ENCODE peak calls at places on chromosome 15, in five cellular contexts. M, Z, F, C and S are unnamed samples.

GRCh38 chr15:23447107-23447500 is at the start of gene GOLGA6L2:
- DNase-seq in M (no peak), Z (no peak), F (peak; percentile 74), C (peak; percentile 57), S (no peak)

GRCh38 chr15:76114561-76114960 is 54.8 kb downstream of the TMEM266 start:
- DNase-seq in M (no peak), Z (no peak), F (no peak), C (no peak), S (no peak)

GRCh38 chr15:63347074-63347859 is 34.4 kb downstream of the CA12 start:
- DNase-seq in M (no peak), Z (no peak), F (no peak), C (no peak), S (no peak)

GRCh38 chr15:75453703-75454470 is 2.4 kb upstream of the SIN3A start:
- DNase-seq in M (peak; percentile 99), Z (peak; percentile 98), F (peak; percentile 88), C (peak; percentile 100), S (peak; percentile 98)

GRCh38 chr15:97998307-97999071 is 38.0 kb downstream of the ARRDC4 start:
- DNase-seq in M (no peak), Z (no peak), F (no peak), C (no peak), S (no peak)

GRCh38 chr15:89197503-89197971 is 23.8 kb downstream of the RLBP1 start:
- DNase-seq in M (no peak), Z (no peak), F (no peak), C (peak; percentile 82), S (peak; percentile 41)

GRCh38 chr15:85500060-85500708 is 119.8 kb downstream of the AKAP13 start:
- DNase-seq in M (no peak), Z (no peak), F (no peak), C (no peak), S (no peak)

GRCh38 chr15:99105516-99106341 is 849 bp downstream of the SYNM start:
- DNase-seq in M (peak; percentile 21), Z (peak; percentile 33), F (no peak), C (peak; percentile 89), S (peak; percentile 37)

GRCh38 chr15:55530861-55531313 is 22.9 kb upstream of the DNAAF4 start:
- DNase-seq in M (no peak), Z (no peak), F (no peak), C (no peak), S (no peak)

GRCh38 chr15:66730168-66731014 is 28.4 kb downstream of the SMAD6 start:
- DNase-seq in M (no peak), Z (no peak), F (no peak), C (no peak), S (no peak)

GRCh38 chr15:55683366-55683765 is 59.6 kb downstream of the PRTG start:
- DNase-seq in M (no peak), Z (no peak), F (no peak), C (no peak), S (no peak)

GRCh38 chr15:41462396-41462795 is 31.3 kb upstream of the ITPKA start:
- DNase-seq in M (no peak), Z (no peak), F (no peak), C (no peak), S (no peak)

GRCh38 chr15:63484433-63484832 is 20.0 kb upstream of the USP3 start:
- DNase-seq in M (no peak), Z (no peak), F (no peak), C (no peak), S (no peak)

GRCh38 chr15:99268431-99268830 is 17.1 kb downstream of the LRRC28 start:
- DNase-seq in M (no peak), Z (no peak), F (no peak), C (no peak), S (no peak)

GRCh38 chr15:29638781-29639180 is 183.5 kb downstream of the TJP1 start:
- DNase-seq in M (no peak), Z (no peak), F (no peak), C (no peak), S (no peak)

GRCh38 chr15:37789392-37789776 is 145.1 kb upstream of the TMCO5A start:
- DNase-seq in M (no peak), Z (no peak), F (no peak), C (no peak), S (no peak)

GRCh38 chr15:77034620-77035467 is 36.1 kb downstream of the TSPAN3 start:
- DNase-seq in M (no peak), Z (peak; percentile 40), F (peak; percentile 66), C (peak; percentile 79), S (peak; percentile 61)

GRCh38 chr15:93019091-93019490 is 69.9 kb downstream of the RGMA start:
- DNase-seq in M (no peak), Z (no peak), F (no peak), C (no peak), S (no peak)

GRCh38 chr15:78207641-78208340 is 26.6 kb downstream of the ACSBG1 start:
- DNase-seq in M (no peak), Z (peak; percentile 15), F (no peak), C (no peak), S (no peak)

DNA sequence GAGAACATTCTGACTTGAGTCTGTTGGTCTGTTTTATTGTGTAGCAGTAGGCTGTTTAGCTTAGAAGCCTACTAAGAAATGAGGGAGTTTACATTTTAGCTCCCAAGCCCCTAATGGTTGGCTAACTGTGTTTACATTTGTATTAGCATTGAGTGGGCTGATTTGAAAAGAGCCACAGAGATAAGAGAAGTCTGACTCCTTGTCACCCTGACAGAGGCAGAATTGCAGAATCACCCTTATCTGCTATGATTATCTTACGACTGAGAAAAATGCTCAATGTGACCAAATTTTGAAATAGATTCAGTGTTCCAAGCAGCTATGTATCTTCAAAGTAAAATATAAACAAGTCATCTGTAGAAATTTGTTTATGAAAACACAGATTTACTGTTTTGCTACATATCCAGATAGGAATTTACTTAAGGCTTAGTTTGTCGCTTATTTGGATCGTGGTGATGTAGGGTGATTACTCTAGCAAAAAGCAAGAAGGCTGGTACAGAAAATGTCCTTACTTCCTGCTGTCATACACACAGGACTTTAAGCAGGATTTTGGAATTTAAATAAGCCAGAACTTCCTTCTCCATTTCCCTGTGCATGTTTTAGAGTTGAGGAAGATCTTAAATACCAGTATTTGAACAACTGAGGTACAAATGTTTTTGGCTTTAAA is 18.9 kb downstream of the SEMA6D start:
- DNase-seq in M (no peak), Z (no peak), F (no peak), C (no peak), S (no peak)
- H3K4me3 ChIP-seq in M (no peak overlapping the region), Z (no peak overlapping the region), F (no peak overlapping the region), C (no peak overlapping the region), S (no peak overlapping the region)

DNA sequence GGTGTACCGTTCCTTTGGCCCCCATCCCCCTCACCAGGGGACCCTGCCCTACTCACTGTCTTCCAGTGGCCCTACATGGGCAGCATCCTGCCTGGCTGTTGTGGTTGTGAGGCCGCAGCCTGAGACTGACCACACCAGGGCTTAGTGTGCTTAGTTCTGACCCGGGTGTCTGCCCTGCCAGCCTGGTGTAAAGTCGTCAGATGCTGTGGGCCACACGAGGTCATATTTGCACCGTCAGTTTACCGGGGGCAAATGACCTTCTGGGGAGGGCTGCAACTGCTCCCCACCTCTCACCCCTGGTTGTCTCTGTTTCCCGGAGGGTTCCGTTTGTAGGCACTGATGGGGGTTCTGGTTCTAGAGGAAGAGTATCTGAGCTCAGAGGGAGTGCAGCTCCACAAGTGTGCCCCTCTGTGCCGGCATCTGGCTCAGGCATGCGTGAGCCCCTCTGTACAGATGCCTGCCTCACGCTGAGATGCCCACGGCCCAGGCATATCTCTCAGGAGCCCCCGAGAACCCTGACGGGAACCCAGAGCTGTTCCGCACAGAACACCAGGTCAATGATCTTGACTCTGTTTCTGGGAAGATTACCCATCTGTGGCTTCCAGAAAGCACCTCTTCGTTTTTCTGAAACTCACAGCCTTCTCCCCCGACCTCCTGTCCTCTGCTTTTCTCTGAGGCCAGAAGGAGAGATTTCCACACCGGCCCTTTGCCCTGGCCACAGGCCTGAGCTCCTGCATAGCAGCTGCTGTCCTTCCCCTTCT is 19.2 kb downstream of the KLF13 start:
- DNase-seq in M (no peak), Z (no peak), F (no peak), C (no peak), S (no peak)
- TF ChIP-seq POLR2AphosphoS5 in M (no peak), Z (no peak), F (no peak), C (no peak), S (no peak)

GRCh38 chr15:100761253-100761935 is 118.2 kb upstream of the ALDH1A3 start:
- DNase-seq in M (no peak), Z (no peak), F (no peak), C (no peak), S (no peak)

GRCh38 chr15:100759116-100759515 is 120.5 kb upstream of the ALDH1A3 start:
- DNase-seq in M (no peak), Z (no peak), F (no peak), C (no peak), S (no peak)

GRCh38 chr15:100758554-100758953 is 121.1 kb upstream of the ALDH1A3 start:
- DNase-seq in M (no peak), Z (no peak), F (no peak), C (no peak), S (no peak)

GRCh38 chr15:100760357-100760903 is 119.2 kb upstream of the ALDH1A3 start:
- DNase-seq in M (no peak), Z (no peak), F (peak; percentile 2), C (no peak), S (no peak)

DNA sequence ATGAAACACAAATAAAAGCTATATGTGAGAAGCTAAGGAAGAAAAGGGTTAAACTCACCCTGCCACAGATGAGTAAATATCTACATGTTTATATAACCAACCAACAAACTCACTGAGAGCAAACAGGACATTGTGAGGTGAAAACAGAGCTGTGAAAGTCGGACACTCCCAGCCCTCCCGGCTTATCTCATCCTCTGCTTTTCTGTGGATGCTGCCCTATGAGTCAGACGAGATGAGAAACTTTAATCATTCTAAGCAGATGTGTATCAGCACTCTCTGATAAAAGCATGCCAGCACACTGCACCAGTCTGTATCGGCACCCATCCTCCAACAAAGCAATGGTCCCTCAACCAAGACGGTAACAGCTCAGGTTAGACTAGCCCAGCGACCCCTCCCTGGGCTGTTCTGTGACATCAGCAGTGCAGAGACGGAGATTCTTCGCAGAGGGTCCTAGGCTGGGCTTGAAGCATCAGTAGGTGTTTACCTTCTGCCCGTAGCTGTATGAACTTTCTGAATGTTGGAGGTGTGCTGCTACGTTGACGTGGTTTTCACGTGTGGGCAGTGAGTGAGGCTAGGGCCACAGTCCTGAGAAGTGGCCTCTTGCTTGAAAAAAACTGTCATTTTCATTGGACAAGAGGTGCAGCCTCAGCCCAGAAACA is 119.8 kb upstream of the ALDH1A3 start:
- DNase-seq in M (no peak), Z (no peak), F (no peak), C (no peak), S (no peak)
- H3K4me3 ChIP-seq in M (no peak overlapping the region), Z (no peak overlapping the region), F (no peak overlapping the region), C (no peak overlapping the region), S (no peak overlapping the region)

GRCh38 chr15:90834626-90835025 is 33.8 kb upstream of the FURIN start:
- DNase-seq in M (no peak), Z (no peak), F (no peak), C (no peak), S (no peak)

GRCh38 chr15:90826886-90827435 is 41.4 kb upstream of the FURIN start:
- DNase-seq in M (no peak), Z (no peak), F (no peak), C (no peak), S (no peak)

GRCh38 chr15:90828111-90828510 is 40.3 kb upstream of the FURIN start:
- DNase-seq in M (no peak), Z (no peak), F (no peak), C (no peak), S (no peak)

DNA sequence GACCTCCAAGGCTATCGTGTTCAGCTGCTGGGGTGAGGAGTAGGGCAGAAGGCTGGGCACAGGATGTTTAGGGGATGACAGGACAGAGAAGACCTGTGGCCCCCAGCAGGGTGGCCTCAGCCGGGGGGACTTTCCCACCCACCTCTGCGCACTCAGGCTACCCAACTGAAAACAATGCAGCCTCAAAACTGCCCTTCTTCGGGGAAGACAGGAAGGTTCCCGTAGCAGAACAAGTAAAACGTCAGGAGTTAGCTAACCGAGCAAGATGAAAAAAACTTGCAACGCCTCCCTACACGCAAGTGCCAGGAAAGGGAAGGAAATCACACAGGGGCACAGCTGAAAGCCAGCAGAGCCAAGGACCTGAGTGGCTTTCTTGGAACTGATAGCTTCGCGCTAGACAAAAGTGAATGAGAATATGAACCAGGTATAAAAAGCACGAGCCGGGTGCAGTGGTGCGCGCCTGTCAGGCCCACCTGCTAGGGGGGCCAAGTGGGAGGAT is 38.4 kb upstream of the FURIN start:
- DNase-seq in M (peak; percentile 57), Z (no peak), F (no peak), C (no peak), S (no peak)
- TF ChIP-seq POLR2AphosphoS5 in M (peak; percentile 26), Z (peak; percentile 55), F (no peak), C (no peak), S (peak; percentile 41)